ENCODE peak calls at places on chromosomes 6 and 20, in seven cellular contexts. Q, D, Y, R, P, O and U are unnamed samples.

GRCh38 chr20:48597521-48598302 is 230.1 kb downstream of the PREX1 start:
- DNase-seq in Q (no peak), D (no peak), Y (no peak), R (no peak), P (no peak), O (no peak), U (peak; percentile 76)

GRCh38 chr6:72939029-72939428 is 286.3 kb downstream of the KHDC1L start:
- DNase-seq in Q (no peak), D (no peak), Y (no peak), R (no peak), P (no peak), O (no peak), U (no peak)

GRCh38 chr20:1391640-1392442 is 1.0 kb downstream of the FKBP1A start:
- DNase-seq in Q (peak; percentile 62), D (peak; percentile 84), Y (peak; percentile 43), R (no peak), P (peak; percentile 80), O (no peak), U (no peak)

GRCh38 chr6:81451787-81452186 is 300.7 kb downstream of the TENT5A start:
- DNase-seq in Q (no peak), D (peak; percentile 65), Y (peak; percentile 95), R (peak; percentile 6), P (peak; percentile 93), O (no peak), U (peak; percentile 38)

GRCh38 chr6:160378886-160379285 is 30.7 kb downstream of the SLC22A3 start:
- DNase-seq in Q (no peak), D (no peak), Y (no peak), R (no peak), P (no peak), O (no peak), U (no peak)

GRCh38 chr20:53940883-53941546 is 129.4 kb downstream of the BCAS1 start:
- DNase-seq in Q (no peak), D (peak; percentile 75), Y (peak; percentile 94), R (no peak), P (peak; percentile 93), O (peak; percentile 28), U (peak; percentile 86)

GRCh38 chr6:147127587-147127986 is 76.6 kb upstream of the STXBP5 start:
- DNase-seq in Q (no peak), D (no peak), Y (peak; percentile 36), R (no peak), P (no peak), O (no peak), U (no peak)

GRCh38 chr6:137879885-137880430 is 12.9 kb downstream of the TNFAIP3 start:
- DNase-seq in Q (peak; percentile 34), D (no peak), Y (no peak), R (no peak), P (no peak), O (no peak), U (no peak)

GRCh38 chr6:161639772-161640171 is 365.9 kb upstream of the AGPAT4 start:
- DNase-seq in Q (no peak), D (peak; percentile 31), Y (no peak), R (no peak), P (no peak), O (no peak), U (no peak)

GRCh38 chr6:147046131-147046530 is 158.1 kb upstream of the STXBP5 start:
- DNase-seq in Q (no peak), D (no peak), Y (peak; percentile 12), R (no peak), P (peak; percentile 8), O (no peak), U (no peak)

GRCh38 chr6:147176795-147177194 is 27.4 kb upstream of the STXBP5 start:
- DNase-seq in Q (no peak), D (peak; percentile 16), Y (no peak), R (no peak), P (no peak), O (no peak), U (peak; percentile 50)

GRCh38 chr6:11194399-11195274 is 37.8 kb downstream of the NEDD9 start:
- DNase-seq in Q (no peak), D (peak; percentile 56), Y (peak; percentile 59), R (no peak), P (peak; percentile 64), O (no peak), U (peak; percentile 58)

GRCh38 chr6:11258260-11259237 is 26.1 kb upstream of the NEDD9 start:
- DNase-seq in Q (no peak), D (no peak), Y (no peak), R (no peak), P (no peak), O (no peak), U (no peak)

GRCh38 chr6:126625019-126625418 is 285.1 kb downstream of the CENPW start:
- DNase-seq in Q (no peak), D (peak; percentile 70), Y (peak; percentile 31), R (peak; percentile 21), P (peak; percentile 47), O (peak; percentile 58), U (no peak)

GRCh38 chr6:140437619-140438345 is 1063.3 kb upstream of the CITED2 start:
- DNase-seq in Q (no peak), D (no peak), Y (peak; percentile 4), R (no peak), P (peak; percentile 26), O (no peak), U (no peak)

GRCh38 chr20:63028461-63028921 is 21.7 kb upstream of the BHLHE23 start:
- DNase-seq in Q (no peak), D (no peak), Y (no peak), R (no peak), P (no peak), O (peak; percentile 56), U (no peak)

GRCh38 chr6:40543133-40543532 is 44.0 kb downstream of the LRFN2 start:
- DNase-seq in Q (no peak), D (no peak), Y (no peak), R (no peak), P (no peak), O (no peak), U (no peak)

GRCh38 chr20:25622450-25623224 is 1.2 kb downstream of the NANP start:
- DNase-seq in Q (no peak), D (no peak), Y (peak; percentile 7), R (no peak), P (no peak), O (no peak), U (peak; percentile 22)

GRCh38 chr6:21325201-21325856 is 268.2 kb upstream of the SOX4 start:
- DNase-seq in Q (no peak), D (no peak), Y (no peak), R (no peak), P (no peak), O (no peak), U (no peak)

GRCh38 chr6:30615958-30616810 is 859 bp downstream of the PPP1R10 start:
- DNase-seq in Q (peak; percentile 45), D (peak; percentile 81), Y (no peak), R (peak; percentile 31), P (peak; percentile 52), O (no peak), U (peak; percentile 56)

GRCh38 chr6:138523347-138524210 is 24.3 kb upstream of the NHSL1 start:
- DNase-seq in Q (no peak), D (no peak), Y (peak; percentile 18), R (no peak), P (peak; percentile 28), O (no peak), U (no peak)

GRCh38 chr6:144480518-144480917 is 195.4 kb downstream of the UTRN start:
- DNase-seq in Q (no peak), D (no peak), Y (peak; percentile 26), R (no peak), P (no peak), O (no peak), U (no peak)

GRCh38 chr6:144477841-144478240 is 192.7 kb downstream of the UTRN start:
- DNase-seq in Q (no peak), D (no peak), Y (no peak), R (no peak), P (no peak), O (no peak), U (no peak)

GRCh38 chr6:144477396-144477795 is 192.3 kb downstream of the UTRN start:
- DNase-seq in Q (no peak), D (no peak), Y (peak; percentile 18), R (no peak), P (no peak), O (no peak), U (no peak)

GRCh38 chr6:144479991-144480390 is 194.9 kb downstream of the UTRN start:
- DNase-seq in Q (no peak), D (no peak), Y (no peak), R (no peak), P (no peak), O (no peak), U (no peak)

GRCh38 chr6:144478487-144478886 is 193.4 kb downstream of the UTRN start:
- DNase-seq in Q (no peak), D (no peak), Y (no peak), R (no peak), P (no peak), O (no peak), U (no peak)
- H3K23ac ChIP-seq in Q (no peak overlapping the region), D (no peak overlapping the region), Y (no peak overlapping the region), R (no peak overlapping the region), P (no peak overlapping the region), O (no peak overlapping the region), U (no peak overlapping the region)

DNA sequence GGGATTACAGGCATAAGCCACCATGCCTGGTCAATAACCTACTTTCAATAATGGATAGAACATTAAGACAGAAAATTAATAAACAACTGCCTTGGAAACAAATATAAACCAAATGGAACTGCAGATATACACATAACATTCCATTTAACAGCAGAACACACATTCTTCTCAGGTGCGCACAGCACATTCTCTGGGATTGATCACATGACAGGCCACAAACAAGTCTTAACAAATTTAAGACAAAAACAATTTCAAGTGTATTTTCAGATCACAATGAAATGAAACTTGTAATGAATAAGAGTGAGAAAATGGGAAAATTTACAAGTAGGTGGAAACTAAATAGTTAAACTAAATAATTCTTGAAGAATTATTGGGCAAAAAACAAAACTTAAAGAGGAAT is 167.9 kb downstream of the TBX18 start:
- DNase-seq in Q (no peak), D (no peak), Y (no peak), R (no peak), P (no peak), O (no peak), U (no peak)
- H3K23ac ChIP-seq in Q (no peak overlapping the region), D (no peak overlapping the region), Y (no peak overlapping the region), R (no peak overlapping the region), P (no peak overlapping the region), O (no peak overlapping the region), U (no peak overlapping the region)

DNA sequence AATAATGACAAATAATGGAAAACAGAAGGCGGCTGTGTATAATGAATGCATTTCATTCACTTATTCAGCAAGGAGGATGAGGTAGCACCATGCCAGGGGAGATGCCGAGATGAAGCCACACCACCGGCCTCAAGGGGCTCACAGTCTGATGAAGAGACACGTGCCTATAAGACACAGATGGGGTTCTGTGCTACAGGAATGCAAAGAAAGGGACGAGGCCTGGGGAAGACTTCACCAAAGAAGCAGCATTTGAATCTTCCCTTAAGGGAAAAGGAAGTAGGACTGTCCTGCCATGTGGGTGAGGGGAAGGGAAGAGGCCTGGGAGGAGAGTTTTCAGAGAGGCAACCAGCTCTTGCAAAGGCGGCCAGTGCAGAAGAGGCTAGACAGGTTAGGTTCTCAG is 98.9 kb downstream of the PSMG4 start:
- DNase-seq in Q (no peak), D (no peak), Y (no peak), R (no peak), P (no peak), O (no peak), U (no peak)
- H3K23ac ChIP-seq in Q (no peak overlapping the region), D (no peak overlapping the region), Y (no peak overlapping the region), R (no peak overlapping the region), P (no peak overlapping the region), O (no peak overlapping the region), U (no peak overlapping the region)

DNA sequence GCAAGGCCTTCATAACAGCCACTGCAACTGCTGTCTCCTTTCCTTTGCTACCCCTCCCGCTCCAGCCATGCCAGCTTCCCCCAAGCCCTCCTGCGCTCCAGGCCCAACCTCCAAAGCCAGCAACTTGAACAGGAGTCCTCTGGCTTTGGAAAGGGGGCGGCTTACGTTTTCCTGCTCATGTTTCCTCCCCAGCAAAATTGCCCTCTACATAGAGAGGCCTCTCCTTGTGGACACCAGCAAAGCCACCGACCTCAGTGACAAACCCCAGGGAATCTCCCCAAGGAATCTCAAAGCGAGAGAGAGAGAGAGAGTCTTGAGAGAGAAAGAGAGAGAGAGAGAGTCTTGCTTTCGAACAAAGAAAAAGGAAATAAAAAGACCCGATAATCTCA is 354 bp upstream of the BTN2A1 start:
- DNase-seq in Q (peak; percentile 58), D (peak; percentile 80), Y (no peak), R (no peak), P (no peak), O (peak; percentile 59), U (no peak)
- H3K23ac ChIP-seq in Q (no peak overlapping the region), D (no peak overlapping the region), Y (peak overlapping the region; percentile 71), R (no peak overlapping the region), P (no peak overlapping the region), O (no peak overlapping the region), U (no peak overlapping the region)